ENCODE peak calls at places on chromosomes 6 and 20, in seven cellular contexts. G is SK-N-SH, I is lower lobe of right lung, E is uterus, N is keratinocyte, M is IMR-90, L is OCI-LY7. T is an unnamed sample.

GRCh38 chr6:39005774-39006173 is 42.8 kb upstream of the GLP1R start:
- DNase-seq in G (no peak), I (no peak), E (no peak), N (no peak), M (no peak), L (no peak), T (no peak)

GRCh38 chr6:27668442-27669275 is 195.8 kb upstream of the ZNF184 start:
- DNase-seq in G (peak), I (no peak), E (peak), N (peak), M (peak), L (peak), T (no peak)

GRCh38 chr20:47950103-47950502 is 164.8 kb upstream of the SULF2 start:
- DNase-seq in G (peak), I (no peak), E (no peak), N (no peak), M (no peak), L (no peak), T (no peak)

GRCh38 chr20:63000036-63000435 is 6.7 kb downstream of the BHLHE23 start:
- DNase-seq in G (no peak), I (no peak), E (no peak), N (no peak), M (no peak), L (no peak), T (no peak)

GRCh38 chr6:8492536-8493125 is 57.3 kb upstream of the SLC35B3 start:
- DNase-seq in G (no peak), I (no peak), E (no peak), N (peak), M (no peak), L (no peak), T (no peak)

GRCh38 chr6:3117912-3118352 is 579 bp upstream of the BPHL start:
- DNase-seq in G (no peak), I (no peak), E (no peak), N (no peak), M (no peak), L (no peak), T (no peak)

GRCh38 chr6:114989279-114989964 is 646.6 kb upstream of the HS3ST5 start:
- DNase-seq in G (no peak), I (no peak), E (no peak), N (no peak), M (no peak), L (no peak), T (peak)

GRCh38 chr6:119445666-119446622 is 96.4 kb upstream of the MAN1A1 start:
- DNase-seq in G (no peak), I (no peak), E (no peak), N (no peak), M (peak), L (no peak), T (no peak)

DNA sequence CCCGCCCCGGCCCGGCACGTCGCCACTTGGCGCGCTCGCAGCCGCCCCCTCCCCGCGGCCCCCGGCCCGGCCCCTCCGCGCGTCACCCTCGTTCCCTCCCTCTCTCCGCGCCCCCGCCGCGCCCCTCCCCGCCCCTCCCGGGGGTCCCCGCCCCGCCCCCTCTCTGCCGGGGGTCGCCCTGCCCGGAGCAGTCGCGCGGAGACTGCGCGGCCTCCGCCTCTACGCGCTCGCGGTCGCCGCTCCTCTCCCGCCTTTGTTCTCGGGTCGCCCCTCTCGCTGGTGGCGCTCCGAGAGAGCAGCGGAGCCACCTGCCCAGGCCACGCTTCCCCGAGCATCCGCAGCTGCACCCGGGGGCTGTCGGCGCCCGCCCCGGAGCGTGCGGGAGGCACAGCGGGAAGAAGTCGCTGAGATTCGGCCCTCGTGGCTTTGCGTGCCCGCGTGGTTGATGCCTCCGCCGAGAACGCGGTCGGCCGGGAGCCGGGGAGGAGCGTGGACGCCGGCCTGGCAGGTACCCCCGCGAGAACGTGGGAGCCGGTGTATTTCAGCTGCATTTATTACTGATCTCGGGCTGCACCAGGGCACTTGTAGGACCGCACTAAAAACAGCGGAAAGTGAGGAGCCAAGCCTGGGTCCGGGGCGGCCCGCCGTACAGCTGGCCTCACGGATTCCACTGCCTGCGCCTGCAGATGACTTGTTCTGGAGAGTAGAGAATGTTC is 412 bp upstream of the PHF10 start:
- DNase-seq in G (peak), I (peak), E (peak), N (no peak), M (peak), L (peak), T (peak)
- TF ChIP-seq CTCF in G (no peak), I (no peak), E (peak), N (no peak), M (no peak), L (no peak), T (no peak)

GRCh38 chr6:110357696-110358535 is at the start of gene METTL24:
- DNase-seq in G (peak), I (peak), E (peak), N (no peak), M (no peak), L (no peak), T (peak)
- TF ChIP-seq CTCF in G (no peak), I (no peak), E (peak), N (no peak), M (no peak), L (no peak), T (no peak)

GRCh38 chr20:20816969-20817368 is 104.5 kb upstream of the RALGAPA2 start:
- DNase-seq in G (no peak), I (no peak), E (no peak), N (no peak), M (no peak), L (no peak), T (no peak)

GRCh38 chr20:20821496-20822260 is 109.2 kb upstream of the RALGAPA2 start:
- DNase-seq in G (no peak), I (no peak), E (no peak), N (no peak), M (no peak), L (no peak), T (no peak)

GRCh38 chr20:20820780-20821495 is 108.5 kb upstream of the RALGAPA2 start:
- DNase-seq in G (no peak), I (no peak), E (no peak), N (no peak), M (no peak), L (no peak), T (no peak)

GRCh38 chr20:20823469-20823868 is 111.0 kb upstream of the RALGAPA2 start:
- DNase-seq in G (no peak), I (no peak), E (no peak), N (no peak), M (no peak), L (no peak), T (no peak)

DNA sequence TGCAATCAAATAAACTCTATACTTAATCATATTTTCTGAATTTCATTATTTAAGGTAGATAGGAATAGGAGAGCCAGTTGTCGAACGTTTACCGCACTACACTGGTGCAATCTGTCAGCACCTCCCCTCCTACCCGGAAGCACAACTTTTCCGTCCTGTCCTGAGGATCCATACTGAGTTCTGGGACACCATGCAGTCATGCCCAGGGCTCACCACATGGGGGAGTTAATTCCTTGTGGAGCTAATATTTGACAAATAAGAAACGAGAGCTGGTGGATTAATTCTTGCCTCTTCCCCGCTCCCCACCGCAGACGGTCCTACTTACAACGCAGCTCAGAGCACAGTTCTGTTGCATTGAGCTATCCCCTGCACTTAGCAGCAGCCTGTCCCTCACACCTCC is 107.7 kb upstream of the RALGAPA2 start:
- DNase-seq in G (peak), I (no peak), E (no peak), N (no peak), M (no peak), L (no peak), T (no peak)
- TF ChIP-seq CTCF in G (peak), I (peak), E (no peak), N (peak), M (peak), L (peak), T (peak)

GRCh38 chr20:32285082-32285620 is 7.7 kb downstream of the KIF3B start:
- DNase-seq in G (no peak), I (no peak), E (no peak), N (no peak), M (no peak), L (no peak), T (peak)

GRCh38 chr20:32288225-32288849 is 10.9 kb downstream of the KIF3B start:
- DNase-seq in G (no peak), I (no peak), E (no peak), N (no peak), M (no peak), L (no peak), T (no peak)

GRCh38 chr20:32285621-32286334 is 8.3 kb downstream of the KIF3B start:
- DNase-seq in G (no peak), I (no peak), E (no peak), N (no peak), M (peak), L (peak), T (peak)

GRCh38 chr20:32289661-32290431 is 12.4 kb downstream of the KIF3B start:
- DNase-seq in G (no peak), I (no peak), E (no peak), N (no peak), M (no peak), L (no peak), T (no peak)

DNA sequence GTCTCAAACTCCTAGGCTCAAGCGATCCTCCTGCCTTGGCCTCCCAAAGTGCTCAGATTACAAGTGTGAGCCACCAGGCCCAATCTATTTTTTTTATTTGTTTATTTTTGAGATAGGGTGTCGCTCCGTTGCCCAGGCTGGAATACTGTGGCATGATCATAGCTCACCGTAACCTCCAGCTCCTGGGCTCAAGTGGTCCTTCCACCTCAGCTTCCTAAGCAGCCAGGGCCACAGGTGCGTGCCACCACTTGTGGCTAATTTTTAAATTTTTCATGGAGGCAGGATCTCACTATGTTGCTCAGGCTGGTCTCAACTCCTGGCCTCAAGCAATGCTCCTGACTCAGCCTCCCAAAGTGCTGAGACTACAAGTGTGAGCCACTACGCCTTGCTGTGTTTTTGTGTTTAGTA is 9.8 kb downstream of the KIF3B start:
- DNase-seq in G (no peak), I (no peak), E (no peak), N (no peak), M (no peak), L (no peak), T (no peak)
- TF ChIP-seq CTCF in G (no peak), I (no peak), E (no peak), N (no peak), M (no peak), L (no peak), T (no peak)

GRCh38 chr6:158629376-158630221 is 14.9 kb downstream of the DYNLT1 start:
- DNase-seq in G (no peak), I (no peak), E (peak), N (no peak), M (no peak), L (peak), T (peak)
- TF ChIP-seq CTCF in G (no peak), I (no peak), E (no peak), N (peak), M (peak), L (peak), T (no peak)

GRCh38 chr6:53437557-53438202 is 88.9 kb upstream of the ELOVL5 start:
- DNase-seq in G (peak), I (no peak), E (no peak), N (no peak), M (peak), L (peak), T (peak)
- TF ChIP-seq CTCF in G (peak), I (peak), E (no peak), N (peak), M (peak), L (peak), T (peak)

DNA sequence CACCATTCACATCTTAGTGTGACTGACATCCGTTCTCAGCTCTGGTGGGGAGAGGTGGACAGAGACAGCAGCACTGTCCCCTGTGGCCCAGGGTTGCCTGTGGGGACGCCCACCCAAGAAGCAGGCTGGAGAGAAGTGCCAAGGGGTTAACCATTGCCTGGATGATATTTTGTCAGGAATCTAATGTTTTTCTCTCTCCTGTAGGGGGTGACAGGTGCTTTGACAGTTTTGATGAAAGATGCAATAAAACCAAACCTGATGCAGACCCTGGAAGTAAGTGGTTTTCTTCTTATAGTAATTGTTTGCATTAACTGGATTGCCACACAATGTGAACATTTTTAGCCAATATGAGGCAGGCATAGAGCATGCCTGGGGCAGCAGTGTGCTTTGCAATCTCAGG is 99.3 kb downstream of the MTHFD1L start:
- DNase-seq in G (no peak), I (no peak), E (no peak), N (no peak), M (no peak), L (no peak), T (no peak)
- TF ChIP-seq CTCF in G (no peak), I (no peak), E (no peak), N (no peak), M (no peak), L (peak), T (no peak)